ENCODE peak calls at places on chromosomes 13 and 19, in six cellular contexts. One of them, this sample, is unnamed.

GRCh38 chr19:35112995-35113693 is 2.5 kb upstream of the FXYD3 start:
- DNase-seq in uterus: no peak
- DNase-seq in endothelial cell: no peak
- DNase-seq in glutamatergic neuron: no peak
- DNase-seq in fibroblast of pulmonary artery: no peak
- DNase-seq in AG04450: no peak
- DNase-seq in this sample: no peak

GRCh38 chr13:92573467-92574057 is 653.0 kb upstream of the GPC6 start:
- DNase-seq in uterus: no peak
- DNase-seq in endothelial cell: peak
- DNase-seq in glutamatergic neuron: peak
- DNase-seq in fibroblast of pulmonary artery: peak
- DNase-seq in AG04450: no peak
- DNase-seq in this sample: no peak

GRCh38 chr19:543912-544608 is at the start of gene GZMM:
- DNase-seq in uterus: no peak
- DNase-seq in endothelial cell: no peak
- DNase-seq in glutamatergic neuron: no peak
- DNase-seq in fibroblast of pulmonary artery: no peak
- DNase-seq in AG04450: no peak
- DNase-seq in this sample: no peak

GRCh38 chr19:7139095-7139494 is 69.6 kb downstream of the ZNF557 start:
- DNase-seq in uterus: no peak
- DNase-seq in endothelial cell: no peak
- DNase-seq in glutamatergic neuron: no peak
- DNase-seq in fibroblast of pulmonary artery: no peak
- DNase-seq in AG04450: no peak
- DNase-seq in this sample: no peak

GRCh38 chr13:23445794-23446193 is 12.3 kb upstream of the SACS start:
- DNase-seq in uterus: no peak
- DNase-seq in endothelial cell: no peak
- DNase-seq in glutamatergic neuron: no peak
- DNase-seq in fibroblast of pulmonary artery: no peak
- DNase-seq in AG04450: no peak
- DNase-seq in this sample: no peak

GRCh38 chr13:40549500-40550094 is 116.8 kb downstream of the FOXO1 start:
- DNase-seq in uterus: no peak
- DNase-seq in endothelial cell: no peak
- DNase-seq in glutamatergic neuron: no peak
- DNase-seq in fibroblast of pulmonary artery: peak
- DNase-seq in AG04450: no peak
- DNase-seq in this sample: no peak

GRCh38 chr13:33119886-33120543 is 103.8 kb downstream of the KL start:
- DNase-seq in uterus: no peak
- DNase-seq in endothelial cell: no peak
- DNase-seq in glutamatergic neuron: no peak
- DNase-seq in fibroblast of pulmonary artery: no peak
- DNase-seq in AG04450: no peak
- DNase-seq in this sample: no peak

GRCh38 chr19:15194938-15195337 is 5.9 kb downstream of the NOTCH3 start:
- DNase-seq in uterus: no peak
- DNase-seq in endothelial cell: no peak
- DNase-seq in glutamatergic neuron: no peak
- DNase-seq in fibroblast of pulmonary artery: peak
- DNase-seq in AG04450: no peak
- DNase-seq in this sample: no peak

GRCh38 chr19:7515471-7516226 is at the start of gene ZNF358:
- DNase-seq in uterus: peak
- DNase-seq in endothelial cell: peak
- DNase-seq in glutamatergic neuron: peak
- DNase-seq in fibroblast of pulmonary artery: peak
- DNase-seq in AG04450: no peak
- DNase-seq in this sample: peak

GRCh38 chr19:45075215-45076028 is 856 bp downstream of the ZNF296 start:
- DNase-seq in uterus: no peak
- DNase-seq in endothelial cell: no peak
- DNase-seq in glutamatergic neuron: peak
- DNase-seq in fibroblast of pulmonary artery: no peak
- DNase-seq in AG04450: no peak
- DNase-seq in this sample: peak

GRCh38 chr19:47446534-47447469 is 24.9 kb downstream of the SLC8A2 start:
- DNase-seq in uterus: peak
- DNase-seq in endothelial cell: peak
- DNase-seq in glutamatergic neuron: peak
- DNase-seq in fibroblast of pulmonary artery: peak
- DNase-seq in AG04450: no peak
- DNase-seq in this sample: peak

GRCh38 chr19:2059422-2060201 is 8.6 kb upstream of the MKNK2 start:
- DNase-seq in uterus: peak
- DNase-seq in endothelial cell: no peak
- DNase-seq in glutamatergic neuron: peak
- DNase-seq in fibroblast of pulmonary artery: peak
- DNase-seq in AG04450: no peak
- DNase-seq in this sample: peak

GRCh38 chr13:102897371-102898138 is 51.7 kb downstream of the ERCC5 start:
- DNase-seq in uterus: no peak
- DNase-seq in endothelial cell: no peak
- DNase-seq in glutamatergic neuron: no peak
- DNase-seq in fibroblast of pulmonary artery: no peak
- DNase-seq in AG04450: no peak
- DNase-seq in this sample: no peak

GRCh38 chr13:78137404-78138142 is 218.9 kb upstream of the EDNRB start:
- DNase-seq in uterus: no peak
- DNase-seq in endothelial cell: peak
- DNase-seq in glutamatergic neuron: peak
- DNase-seq in fibroblast of pulmonary artery: peak
- DNase-seq in AG04450: peak
- DNase-seq in this sample: peak

GRCh38 chr19:362683-363082 is 18.1 kb upstream of the MIER2 start:
- DNase-seq in uterus: no peak
- DNase-seq in endothelial cell: no peak
- DNase-seq in glutamatergic neuron: no peak
- DNase-seq in fibroblast of pulmonary artery: no peak
- DNase-seq in AG04450: no peak
- DNase-seq in this sample: no peak

GRCh38 chr19:31185261-31185660 is 164.0 kb downstream of the TSHZ3 start:
- DNase-seq in uterus: no peak
- DNase-seq in endothelial cell: no peak
- DNase-seq in glutamatergic neuron: no peak
- DNase-seq in fibroblast of pulmonary artery: peak
- DNase-seq in AG04450: no peak
- DNase-seq in this sample: peak

GRCh38 chr13:78601124-78601885 is 2.0 kb downstream of the POU4F1 start:
- DNase-seq in uterus: no peak
- DNase-seq in endothelial cell: no peak
- DNase-seq in glutamatergic neuron: peak
- DNase-seq in fibroblast of pulmonary artery: peak
- DNase-seq in AG04450: no peak
- DNase-seq in this sample: no peak

GRCh38 chr13:76336889-76337844 is 549.0 kb downstream of the KCTD12 start:
- DNase-seq in uterus: no peak
- DNase-seq in endothelial cell: no peak
- DNase-seq in glutamatergic neuron: no peak
- DNase-seq in fibroblast of pulmonary artery: no peak
- DNase-seq in AG04450: no peak
- DNase-seq in this sample: no peak

GRCh38 chr13:53822136-53822535 is 793.5 kb downstream of the OLFM4 start:
- DNase-seq in uterus: no peak
- DNase-seq in endothelial cell: no peak
- DNase-seq in glutamatergic neuron: no peak
- DNase-seq in fibroblast of pulmonary artery: no peak
- DNase-seq in AG04450: no peak
- DNase-seq in this sample: no peak

GRCh38 chr19:35461050-35461449 is 13.0 kb downstream of the FFAR2 start:
- DNase-seq in uterus: no peak
- DNase-seq in endothelial cell: no peak
- DNase-seq in glutamatergic neuron: no peak
- DNase-seq in fibroblast of pulmonary artery: no peak
- DNase-seq in AG04450: no peak
- DNase-seq in this sample: no peak

GRCh38 chr19:16040642-16041041 is 35.7 kb upstream of the TPM4 start:
- DNase-seq in uterus: no peak
- DNase-seq in endothelial cell: no peak
- DNase-seq in glutamatergic neuron: no peak
- DNase-seq in fibroblast of pulmonary artery: peak
- DNase-seq in AG04450: no peak
- DNase-seq in this sample: no peak

GRCh38 chr19:49422407-49423277 is 599 bp downstream of the PTH2 start:
- DNase-seq in uterus: no peak
- DNase-seq in endothelial cell: peak
- DNase-seq in glutamatergic neuron: peak
- DNase-seq in fibroblast of pulmonary artery: peak
- DNase-seq in AG04450: no peak
- DNase-seq in this sample: no peak

GRCh38 chr19:49421039-49421877 is 2.0 kb downstream of the PTH2 start:
- DNase-seq in uterus: peak
- DNase-seq in endothelial cell: peak
- DNase-seq in glutamatergic neuron: peak
- DNase-seq in fibroblast of pulmonary artery: peak
- DNase-seq in AG04450: no peak
- DNase-seq in this sample: peak

GRCh38 chr19:49423278-49423984 is at the start of gene PTH2:
- DNase-seq in uterus: no peak
- DNase-seq in endothelial cell: no peak
- DNase-seq in glutamatergic neuron: no peak
- DNase-seq in fibroblast of pulmonary artery: no peak
- DNase-seq in AG04450: no peak
- DNase-seq in this sample: no peak

GRCh38 chr19:49420227-49420626 is 3.0 kb downstream of the PTH2 start:
- DNase-seq in uterus: no peak
- DNase-seq in endothelial cell: no peak
- DNase-seq in glutamatergic neuron: no peak
- DNase-seq in fibroblast of pulmonary artery: no peak
- DNase-seq in AG04450: no peak
- DNase-seq in this sample: no peak

DNA sequence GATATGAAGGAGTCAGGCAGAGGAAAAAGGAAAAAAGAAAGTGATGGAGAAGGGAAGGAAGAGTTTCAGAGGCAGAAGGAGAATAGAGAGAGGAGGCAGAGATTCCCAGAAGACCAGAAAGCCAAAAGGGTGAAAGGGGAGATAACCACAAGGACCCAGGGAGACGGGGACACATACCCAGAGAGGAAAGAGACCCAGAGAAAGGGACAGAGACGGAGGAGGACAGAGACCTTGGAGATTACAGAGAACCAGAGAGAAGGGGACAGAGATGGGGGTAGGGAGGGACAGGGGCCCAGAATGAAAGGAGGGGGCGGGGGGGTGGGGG is 1.4 kb downstream of the PTH2 start:
- DNase-seq in uterus: no peak
- DNase-seq in endothelial cell: no peak
- DNase-seq in glutamatergic neuron: no peak
- DNase-seq in fibroblast of pulmonary artery: no peak
- DNase-seq in AG04450: no peak
- DNase-seq in this sample: no peak
- TF ChIP-seq CTCF in uterus: no peak
- TF ChIP-seq CTCF in endothelial cell: no peak
- TF ChIP-seq CTCF in glutamatergic neuron: no peak
- TF ChIP-seq CTCF in fibroblast of pulmonary artery: no peak
- TF ChIP-seq CTCF in AG04450: no peak
- TF ChIP-seq CTCF in this sample: no peak

GRCh38 chr13:44917589-44918322 is 71.5 kb downstream of the NUFIP1 start:
- DNase-seq in uterus: peak
- DNase-seq in endothelial cell: peak
- DNase-seq in glutamatergic neuron: peak
- DNase-seq in fibroblast of pulmonary artery: peak
- DNase-seq in AG04450: peak
- DNase-seq in this sample: peak
- TF ChIP-seq CTCF in uterus: peak
- TF ChIP-seq CTCF in endothelial cell: peak
- TF ChIP-seq CTCF in glutamatergic neuron: peak
- TF ChIP-seq CTCF in fibroblast of pulmonary artery: peak
- TF ChIP-seq CTCF in AG04450: peak
- TF ChIP-seq CTCF in this sample: peak

DNA sequence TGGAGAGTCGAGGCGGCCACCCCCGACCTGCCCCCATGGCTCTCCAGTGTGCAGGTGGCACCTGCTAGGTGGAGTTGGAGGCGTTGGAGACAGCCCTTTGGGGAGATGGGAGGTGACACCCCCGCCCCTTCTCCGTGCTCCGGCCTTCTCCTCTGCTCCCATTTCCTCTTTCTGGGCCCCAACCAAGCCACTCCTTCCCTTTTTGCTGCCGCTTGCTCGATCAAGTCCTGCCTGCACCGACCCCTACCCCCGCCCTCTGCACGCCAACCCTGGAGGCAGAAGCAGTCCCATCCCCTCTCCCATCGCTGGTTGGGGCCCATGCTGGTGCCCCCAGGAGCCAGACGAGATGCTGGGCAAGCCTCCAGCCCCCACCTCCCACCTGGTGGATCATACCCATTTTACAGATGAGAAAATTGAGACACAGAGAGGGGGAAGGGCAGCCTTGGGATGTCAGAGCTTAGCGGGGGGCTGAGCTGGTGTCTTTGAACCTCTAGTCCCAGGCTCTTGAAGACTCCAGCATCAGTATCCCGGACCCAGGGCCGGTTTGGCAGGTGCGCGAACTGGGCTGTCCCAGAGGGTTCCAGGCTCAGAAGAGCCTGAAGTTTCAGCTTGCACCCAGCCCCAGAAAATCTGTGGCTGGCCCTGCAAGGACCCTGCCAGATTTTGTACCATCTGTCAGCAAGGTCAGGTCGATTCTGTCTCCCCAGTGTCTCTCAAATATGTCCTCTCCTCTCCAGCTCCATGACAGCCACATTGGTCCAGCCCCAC is 10.3 kb downstream of the GNA15 start:
- DNase-seq in uterus: no peak
- DNase-seq in endothelial cell: no peak
- DNase-seq in glutamatergic neuron: no peak
- DNase-seq in fibroblast of pulmonary artery: no peak
- DNase-seq in AG04450: no peak
- DNase-seq in this sample: peak
- TF ChIP-seq CTCF in uterus: no peak
- TF ChIP-seq CTCF in endothelial cell: no peak
- TF ChIP-seq CTCF in glutamatergic neuron: no peak
- TF ChIP-seq CTCF in fibroblast of pulmonary artery: no peak
- TF ChIP-seq CTCF in AG04450: no peak
- TF ChIP-seq CTCF in this sample: no peak

DNA sequence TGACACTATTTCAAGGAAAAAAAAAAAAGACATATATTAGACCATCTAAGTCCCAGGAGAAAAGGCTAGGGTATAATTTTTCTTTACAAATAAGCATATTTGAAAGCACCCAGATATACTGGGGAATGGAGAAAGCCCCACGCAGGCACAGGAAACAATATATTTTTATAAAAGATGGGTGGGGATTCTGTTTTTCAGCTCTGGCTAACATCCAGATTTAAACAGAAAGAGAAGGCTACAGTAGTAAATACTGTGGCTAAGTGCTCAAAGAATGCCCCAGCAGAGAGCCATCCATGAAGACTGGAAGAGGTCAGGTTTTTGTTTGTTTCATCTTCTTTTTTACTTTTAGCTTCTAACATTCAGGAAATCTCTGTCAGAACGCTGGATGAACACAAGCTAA is 16.0 kb downstream of the ZNF44 start:
- DNase-seq in uterus: no peak
- DNase-seq in endothelial cell: no peak
- DNase-seq in glutamatergic neuron: no peak
- DNase-seq in fibroblast of pulmonary artery: no peak
- DNase-seq in AG04450: no peak
- DNase-seq in this sample: no peak
- TF ChIP-seq CTCF in uterus: no peak
- TF ChIP-seq CTCF in endothelial cell: no peak
- TF ChIP-seq CTCF in glutamatergic neuron: no peak
- TF ChIP-seq CTCF in fibroblast of pulmonary artery: no peak
- TF ChIP-seq CTCF in AG04450: no peak
- TF ChIP-seq CTCF in this sample: no peak